ENCODE peak calls at places on chromosomes 13 and 19, in six cellular contexts. A, M, G, L, U and F are unnamed samples. For H3K4me1, the result is how much of the 10 kb centered on the place peaks cover.

GRCh38 chr13:114025432-114026127 is 51.7 kb upstream of the C13orf46 start:
- DNase-seq in A (no peak), M (peak), G (peak), L (peak), U (no peak), F (no peak)

GRCh38 chr13:92513672-92514071 is 712.9 kb upstream of the GPC6 start:
- DNase-seq in A (no peak), M (no peak), G (no peak), L (no peak), U (no peak), F (no peak)

GRCh38 chr13:51370116-51370515 is 30.6 kb downstream of the SERPINE3 start:
- DNase-seq in A (no peak), M (no peak), G (no peak), L (no peak), U (no peak), F (no peak)

GRCh38 chr13:113928701-113929627 is 44.9 kb downstream of the C13orf46 start:
- DNase-seq in A (no peak), M (no peak), G (peak), L (peak), U (no peak), F (peak)

GRCh38 chr13:106133025-106133424 is 402.4 kb downstream of the EFNB2 start:
- DNase-seq in A (no peak), M (no peak), G (no peak), L (no peak), U (no peak), F (no peak)

GRCh38 chr13:100941377-100941776 is 266.8 kb upstream of the TMTC4 start:
- DNase-seq in A (no peak), M (no peak), G (no peak), L (no peak), U (no peak), F (no peak)

GRCh38 chr13:74061939-74062595 is 72.1 kb downstream of the KLF12 start:
- DNase-seq in A (no peak), M (no peak), G (peak), L (no peak), U (no peak), F (peak)

GRCh38 chr19:4059931-4060620 is 6.6 kb downstream of the ZBTB7A start:
- DNase-seq in A (no peak), M (peak), G (no peak), L (peak), U (peak), F (peak)

GRCh38 chr19:35975608-35976214 is 19.3 kb upstream of the SDHAF1 start:
- DNase-seq in A (peak), M (no peak), G (no peak), L (no peak), U (peak), F (no peak)

GRCh38 chr13:102405499-102406079 is 3.7 kb upstream of the FGF14 start:
- DNase-seq in A (no peak), M (no peak), G (no peak), L (no peak), U (peak), F (no peak)

GRCh38 chr19:11378319-11379189 is 4.1 kb downstream of the SWSAP1 start:
- DNase-seq in A (peak), M (peak), G (peak), L (peak), U (peak), F (peak)

GRCh38 chr13:51879133-51879532 is 17.4 kb downstream of the CCDC70 start:
- DNase-seq in A (no peak), M (no peak), G (no peak), L (no peak), U (no peak), F (no peak)

GRCh38 chr19:39677931-39678889 is 22.5 kb downstream of the LGALS16 start:
- DNase-seq in A (no peak), M (no peak), G (no peak), L (no peak), U (no peak), F (no peak)

GRCh38 chr13:88656751-88657150 is 985.6 kb downstream of the SLITRK5 start:
- DNase-seq in A (no peak), M (no peak), G (no peak), L (no peak), U (no peak), F (no peak)

GRCh38 chr13:114087430-114087829 is 45.0 kb downstream of the RASA3 start:
- DNase-seq in A (no peak), M (no peak), G (no peak), L (no peak), U (no peak), F (peak)

GRCh38 chr13:29532136-29532535 is 63.4 kb downstream of the SLC7A1 start:
- DNase-seq in A (no peak), M (no peak), G (no peak), L (no peak), U (no peak), F (no peak)

GRCh38 chr13:37179646-37180045 is 74.2 kb upstream of the CSNK1A1L start:
- DNase-seq in A (no peak), M (no peak), G (no peak), L (no peak), U (no peak), F (no peak)

GRCh38 chr13:49840667-49841066 is 48.2 kb upstream of the KPNA3 start:
- DNase-seq in A (no peak), M (no peak), G (no peak), L (no peak), U (peak), F (no peak)

GRCh38 chr19:39467941-39468340 is 12.7 kb upstream of the TIMM50 start:
- DNase-seq in A (no peak), M (peak), G (no peak), L (no peak), U (no peak), F (no peak)

GRCh38 chr13:88217372-88217771 is 546.2 kb downstream of the SLITRK5 start:
- DNase-seq in A (no peak), M (no peak), G (no peak), L (no peak), U (no peak), F (no peak)

GRCh38 chr13:48210178-48210577 is 22.8 kb upstream of the ITM2B start:
- DNase-seq in A (peak), M (no peak), G (no peak), L (no peak), U (no peak), F (no peak)

GRCh38 chr19:12885749-12886706 is 973 bp downstream of the KLF1 start:
- DNase-seq in A (no peak), M (no peak), G (peak), L (no peak), U (peak), F (no peak)

GRCh38 chr13:102597029-102598015 is 536 bp downstream of the TPP2 start:
- DNase-seq in A (no peak), M (peak), G (peak), L (no peak), U (peak), F (no peak)

GRCh38 chr19:44113784-44114390 is 688 bp downstream of the ZNF225 start:
- DNase-seq in A (peak), M (no peak), G (peak), L (no peak), U (peak), F (no peak)

GRCh38 chr13:32503727-32504126 is 34.9 kb downstream of the N4BP2L2 start:
- DNase-seq in A (no peak), M (no peak), G (no peak), L (no peak), U (no peak), F (no peak)

GRCh38 chr13:20359335-20359734 is 127.2 kb upstream of the GJB6 start:
- DNase-seq in A (peak), M (no peak), G (no peak), L (no peak), U (no peak), F (no peak)

GRCh38 chr13:83221256-83221655 is 661.0 kb downstream of the SLITRK1 start:
- DNase-seq in A (no peak), M (no peak), G (no peak), L (no peak), U (no peak), F (no peak)

GRCh38 chr13:112877066-112877465 is 91.9 kb upstream of the MCF2L start:
- DNase-seq in A (no peak), M (peak), G (no peak), L (no peak), U (no peak), F (no peak)

GRCh38 chr13:46341112-46341711 is 45.8 kb downstream of the RUBCNL start:
- DNase-seq in A (no peak), M (no peak), G (no peak), L (no peak), U (no peak), F (no peak)

GRCh38 chr13:44403720-44404063 is 30.1 kb downstream of the SERP2 start:
- DNase-seq in A (no peak), M (no peak), G (no peak), L (no peak), U (peak), F (no peak)

GRCh38 chr13:105442941-105443340 is 1092.5 kb downstream of the EFNB2 start:
- DNase-seq in A (peak), M (no peak), G (no peak), L (no peak), U (no peak), F (peak)

GRCh38 chr19:38690832-38691231 is 43.4 kb downstream of the ACTN4 start:
- DNase-seq in A (no peak), M (no peak), G (no peak), L (no peak), U (no peak), F (no peak)

GRCh38 chr19:4541114-4541805 is 1.4 kb upstream of the LRG1 start:
- DNase-seq in A (no peak), M (no peak), G (no peak), L (no peak), U (no peak), F (no peak)

GRCh38 chr13:30002577-30002976 is 152.2 kb upstream of the UBL3 start:
- DNase-seq in A (no peak), M (no peak), G (no peak), L (no peak), U (no peak), F (no peak)

GRCh38 chr13:36352350-36352749 is 6.2 kb upstream of the SPART start:
- DNase-seq in A (no peak), M (no peak), G (no peak), L (no peak), U (no peak), F (no peak)

GRCh38 chr13:114341003-114341777 is 26.9 kb downstream of the CHAMP1 start:
- DNase-seq in A (no peak), M (no peak), G (no peak), L (no peak), U (peak), F (no peak)

GRCh38 chr19:11261902-11262839 is at the start of gene DOCK6:
- DNase-seq in A (no peak), M (peak), G (peak), L (peak), U (peak), F (no peak)

GRCh38 chr19:29798783-29799182 is 13.0 kb upstream of the CCNE1 start:
- DNase-seq in A (no peak), M (no peak), G (no peak), L (no peak), U (no peak), F (no peak)

GRCh38 chr13:79833972-79834371 is 353.0 kb downstream of the NDFIP2 start:
- DNase-seq in A (no peak), M (no peak), G (no peak), L (no peak), U (no peak), F (no peak)

GRCh38 chr19:6018786-6019185 is 40.8 kb upstream of the RANBP3 start:
- DNase-seq in A (peak), M (peak), G (peak), L (no peak), U (peak), F (no peak)
- TF ChIP-seq CTCF in A (no peak), M (no peak), G (no peak), L (no peak), U (peak), F (no peak)

GRCh38 chr19:48777720-48778119 is 22.4 kb downstream of the FGF21 start:
- DNase-seq in A (no peak), M (peak), G (no peak), L (no peak), U (peak), F (no peak)

GRCh38 chr19:48779636-48780035 is 24.3 kb downstream of the FGF21 start:
- DNase-seq in A (no peak), M (no peak), G (no peak), L (no peak), U (no peak), F (no peak)

GRCh38 chr19:48784527-48784926 is 26.3 kb downstream of the BCAT2 start:
- DNase-seq in A (no peak), M (no peak), G (no peak), L (no peak), U (no peak), F (no peak)

GRCh38 chr19:48777139-48777538 is 21.8 kb downstream of the FGF21 start:
- DNase-seq in A (no peak), M (peak), G (no peak), L (no peak), U (no peak), F (no peak)

DNA sequence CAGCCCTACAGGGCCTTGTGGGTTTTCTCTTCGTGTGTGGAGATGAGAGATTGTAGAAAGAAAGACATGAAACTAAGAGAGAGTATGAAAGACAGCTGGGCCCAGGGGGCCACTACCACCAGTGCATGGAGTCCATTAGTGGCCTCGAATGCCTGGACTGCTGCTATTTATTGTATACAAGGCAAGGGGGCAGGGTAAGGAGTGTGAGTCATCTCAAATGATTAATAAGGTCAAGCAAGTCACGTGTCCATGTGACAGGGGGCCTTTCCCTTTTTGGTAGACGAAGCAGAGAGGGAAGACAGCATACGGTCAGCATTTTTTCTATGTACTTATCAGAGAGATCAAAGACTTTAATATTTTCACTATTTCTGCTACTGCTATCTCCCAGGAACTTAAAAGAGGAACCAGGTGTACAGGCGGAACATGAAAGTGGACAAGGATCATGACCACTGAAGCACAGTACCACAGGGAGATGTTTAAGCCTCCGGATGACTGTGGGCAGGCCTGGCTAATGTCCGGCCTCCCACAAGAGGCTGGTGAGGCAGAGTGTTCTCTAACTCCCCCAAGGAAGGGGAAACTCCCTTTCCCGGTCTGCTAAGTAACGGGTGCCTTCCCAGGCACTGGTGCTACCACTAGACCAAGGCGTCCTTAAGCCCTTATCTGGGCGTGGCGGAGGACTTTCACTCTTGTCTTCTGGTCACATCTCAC is 25.5 kb downstream of the FGF21 start:
- DNase-seq in A (no peak), M (no peak), G (no peak), L (no peak), U (no peak), F (no peak)
- H3K4me1 ChIP-seq in A (under half), M (under half), G (under half), L (under half), U (under half), F (under half)

DNA sequence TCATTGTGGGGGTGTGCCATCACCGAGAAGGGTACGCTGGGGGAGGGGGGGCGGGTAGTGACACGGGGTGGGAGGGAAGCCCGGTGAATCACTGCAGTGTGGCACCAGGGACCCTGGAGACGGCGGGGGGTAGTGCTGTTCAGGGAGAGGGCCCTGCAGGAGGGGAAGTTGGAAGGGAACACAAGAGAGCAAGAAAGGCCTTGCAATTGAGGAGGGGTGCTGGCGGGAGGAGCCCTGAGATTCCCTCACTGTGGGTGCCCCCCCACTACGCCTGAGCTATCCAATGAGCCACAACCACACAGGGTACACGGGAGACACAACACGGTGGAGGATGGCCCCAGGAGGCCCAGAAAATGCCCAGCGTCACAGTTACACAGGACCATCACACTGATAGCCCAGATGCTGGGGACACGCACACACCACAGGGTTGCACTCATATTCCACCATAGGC is 516 bp upstream of the ATP1A3 start:
- DNase-seq in A (no peak), M (peak), G (peak), L (no peak), U (no peak), F (no peak)
- H3K4me3 ChIP-seq in A (peak), M (no peak), G (no peak), L (peak), U (peak), F (peak)

DNA sequence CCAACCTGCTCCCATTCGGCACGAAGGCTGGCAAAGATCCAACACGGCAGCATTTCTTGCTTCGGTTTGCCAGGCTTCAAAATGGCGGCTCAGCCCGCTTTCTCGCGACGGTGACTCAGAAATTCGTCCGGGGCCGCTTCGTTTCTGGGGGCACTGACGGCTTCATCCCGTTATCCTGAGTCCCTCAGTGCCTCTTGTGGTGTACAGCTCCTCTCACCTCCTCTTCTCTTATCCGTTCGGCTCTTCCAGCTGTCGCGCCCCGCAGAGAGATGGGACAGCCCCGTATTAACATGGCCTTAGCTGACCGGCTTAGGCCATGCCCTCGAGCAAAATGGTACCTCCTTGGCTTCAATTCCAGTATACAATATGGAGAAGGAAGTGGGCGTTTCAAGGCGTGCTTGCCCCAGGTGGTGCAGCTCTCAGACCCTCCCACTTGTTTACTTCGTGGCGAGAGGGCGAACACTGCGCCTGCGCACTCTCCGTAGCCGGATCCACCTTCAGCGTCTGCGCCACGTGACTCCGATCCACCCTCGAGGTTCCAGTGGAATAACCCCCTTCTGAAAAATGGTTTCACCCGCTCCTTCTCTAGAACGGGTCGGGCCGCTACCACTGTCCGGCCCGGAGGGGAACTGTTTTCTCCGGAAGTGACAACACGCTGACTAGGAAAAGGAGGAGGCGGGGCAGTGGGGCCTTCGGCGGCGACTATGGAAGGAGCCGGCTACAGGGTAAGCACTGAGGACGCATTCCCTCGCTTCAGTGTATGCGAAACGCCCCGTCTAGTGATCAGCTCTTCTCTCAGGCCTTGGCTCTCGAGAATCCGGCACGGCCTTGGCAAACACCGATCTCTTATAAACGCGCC is at the start of the genes AKT1S1 and TBC1D17:
- DNase-seq in A (peak), M (peak), G (peak), L (peak), U (peak), F (peak)
- TF ChIP-seq CTCF in A (no peak), M (no peak), G (no peak), L (no peak), U (no peak), F (peak)

GRCh38 chr19:57279418-57280164 is 694 bp upstream of the ZNF460 start:
- DNase-seq in A (peak), M (peak), G (peak), L (peak), U (peak), F (peak)
- H3K4me1 ChIP-seq in A (under half), M (under half), G (under half), L (under half), U (under half), F (under half)

DNA sequence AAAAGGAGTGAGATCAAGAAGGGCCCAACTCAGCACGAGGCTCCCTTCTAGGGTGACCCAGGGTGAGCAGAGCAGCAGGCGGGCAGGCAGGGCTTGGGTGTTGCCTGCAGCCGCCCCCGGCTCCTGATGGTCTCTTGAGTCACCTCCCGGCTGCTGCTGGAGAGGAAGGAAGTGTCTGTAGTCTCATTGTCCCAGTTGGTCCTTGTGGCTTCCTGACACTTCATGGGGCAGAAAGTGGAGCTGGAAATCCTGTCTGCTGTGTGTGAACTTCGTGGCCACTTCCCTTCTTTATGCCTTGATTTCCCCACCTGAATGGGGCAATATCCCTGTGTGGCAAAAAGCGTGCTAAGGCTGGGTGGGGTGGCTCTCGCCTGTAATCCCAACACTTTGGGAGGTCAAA is 2.5 kb downstream of the MAP1S start:
- DNase-seq in A (no peak), M (peak), G (no peak), L (peak), U (no peak), F (peak)
- H3K4me3 ChIP-seq in A (no peak), M (no peak), G (no peak), L (peak), U (no peak), F (no peak)